ENCODE peak calls at places on chromosomes 2 and 18, in six cellular contexts. C is H54, B is lower leg skin, S is body of pancreas, X is Peyer's patch, L is vagina. W is an unnamed sample.
A peak's percentile ranks its signal among the peaks of the same experiment; 100 is the strongest.

GRCh38 chr2:239944706-239945551 is 80.2 kb downstream of the NDUFA10 start:
- DNase-seq in C (no peak), B (peak; percentile 84), S (peak; percentile 9), X (peak; percentile 63), L (no peak), W (peak; percentile 13)

GRCh38 chr18:12377556-12378553 is 828 bp upstream of the AFG3L2 start:
- DNase-seq in C (peak; percentile 92), B (peak; percentile 65), S (no peak), X (peak; percentile 42), L (no peak), W (no peak)

GRCh38 chr2:86314125-86314524 is 23.3 kb downstream of the REEP1 start:
- DNase-seq in C (no peak), B (peak; percentile 65), S (no peak), X (no peak), L (no peak), W (no peak)

GRCh38 chr2:100178085-100178788 is 35.8 kb upstream of the AFF3 start:
- DNase-seq in C (peak; percentile 66), B (no peak), S (peak; percentile 22), X (peak; percentile 73), L (peak; percentile 55), W (no peak)

GRCh38 chr18:62744076-62744705 is 28.9 kb downstream of the PHLPP1 start:
- DNase-seq in C (no peak), B (no peak), S (no peak), X (no peak), L (no peak), W (no peak)

GRCh38 chr2:183505911-183506310 is 381.7 kb downstream of the NUP35 start:
- DNase-seq in C (no peak), B (no peak), S (no peak), X (no peak), L (no peak), W (no peak)

GRCh38 chr2:7035884-7036283 is 118.7 kb downstream of the RNF144A start:
- DNase-seq in C (no peak), B (no peak), S (no peak), X (no peak), L (no peak), W (no peak)

GRCh38 chr18:62329676-62330454 is 4.8 kb downstream of the TNFRSF11A start:
- DNase-seq in C (peak; percentile 41), B (no peak), S (peak; percentile 45), X (peak; percentile 66), L (no peak), W (no peak)

GRCh38 chr2:100268986-100269385 is 53.3 kb downstream of the LONRF2 start:
- DNase-seq in C (no peak), B (peak; percentile 37), S (no peak), X (no peak), L (no peak), W (no peak)

GRCh38 chr2:138364554-138365162 is 136.9 kb upstream of the SPOPL start:
- DNase-seq in C (peak; percentile 3), B (no peak), S (no peak), X (no peak), L (no peak), W (no peak)

GRCh38 chr18:68887410-68887809 is 89.5 kb downstream of the CCDC102B start:
- DNase-seq in C (no peak), B (no peak), S (no peak), X (no peak), L (no peak), W (no peak)

GRCh38 chr2:98539056-98539735 is 69.1 kb downstream of the COA5 start:
- DNase-seq in C (no peak), B (no peak), S (no peak), X (no peak), L (no peak), W (no peak)

GRCh38 chr2:172102159-172102857 is 392 bp downstream of the DLX2 start:
- DNase-seq in C (no peak), B (peak; percentile 87), S (no peak), X (no peak), L (no peak), W (no peak)

GRCh38 chr2:220090050-220090449 is 462.6 kb downstream of the SLC4A3 start:
- DNase-seq in C (no peak), B (no peak), S (no peak), X (no peak), L (no peak), W (no peak)

GRCh38 chr2:169276045-169276444 is 86.3 kb downstream of the LRP2 start:
- DNase-seq in C (no peak), B (no peak), S (no peak), X (no peak), L (no peak), W (no peak)

GRCh38 chr2:151156431-151156830 is 105.2 kb downstream of the RBM43 start:
- DNase-seq in C (no peak), B (no peak), S (no peak), X (no peak), L (no peak), W (no peak)

GRCh38 chr18:61286867-61287266 is 46.4 kb upstream of the CDH20 start:
- DNase-seq in C (no peak), B (no peak), S (no peak), X (no peak), L (no peak), W (no peak)

GRCh38 chr2:236840215-236840614 is 245.5 kb upstream of the COPS8 start:
- DNase-seq in C (no peak), B (no peak), S (no peak), X (no peak), L (no peak), W (no peak)

GRCh38 chr2:74198461-74199274 is at the start of gene MTHFD2:
- DNase-seq in C (peak; percentile 82), B (peak; percentile 97), S (peak; percentile 96), X (peak; percentile 97), L (no peak), W (peak; percentile 88)
- TF ChIP-seq POLR2A in C (peak; percentile 98), B (no peak), S (peak; percentile 70), X (peak; percentile 86), L (peak; percentile 58), W (peak; percentile 29)

DNA sequence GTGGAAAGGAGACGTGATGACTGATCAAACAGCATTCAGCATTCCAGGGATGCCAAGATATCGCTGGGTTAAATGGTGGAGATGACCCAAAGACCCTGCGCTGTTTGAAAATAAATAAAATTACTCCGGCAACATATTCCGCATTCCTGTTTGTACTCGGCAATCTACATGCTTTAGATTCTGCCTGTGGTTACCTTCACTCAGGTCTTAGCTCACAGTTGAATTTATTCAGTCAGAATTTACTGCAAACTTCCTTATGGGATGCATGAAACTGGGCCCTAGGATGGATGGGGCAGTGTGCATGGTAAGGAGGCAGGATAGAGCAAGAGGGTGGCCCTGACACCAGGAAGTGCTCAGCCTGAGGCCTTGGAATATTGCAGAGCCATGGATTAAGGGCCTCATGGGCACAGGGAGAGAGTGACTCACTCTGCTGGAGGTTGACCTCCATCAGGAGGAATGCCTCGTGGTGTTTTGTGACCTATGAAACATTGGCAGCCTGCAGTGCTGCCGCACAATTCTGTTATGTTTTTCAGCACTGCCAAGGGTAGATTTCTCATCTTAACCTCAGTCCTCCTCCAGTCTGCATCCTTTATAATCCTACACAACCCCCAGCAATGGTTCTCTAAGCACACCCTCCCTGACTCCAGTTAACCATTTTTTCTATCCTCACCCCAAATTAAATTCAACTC is 321.4 kb downstream of the IRS1 start:
- DNase-seq in C (peak; percentile 51), B (no peak), S (peak; percentile 47), X (peak; percentile 85), L (no peak), W (peak; percentile 53)
- TF ChIP-seq POLR2A in C (no peak), B (no peak), S (no peak), X (no peak), L (no peak), W (no peak)

GRCh38 chr2:96538487-96539214 is 2.1 kb downstream of the ARID5A start:
- DNase-seq in C (no peak), B (peak; percentile 98), S (peak; percentile 58), X (peak; percentile 97), L (no peak), W (peak; percentile 80)
- TF ChIP-seq POLR2A in C (no peak), B (no peak), S (no peak), X (peak; percentile 57), L (peak; percentile 43), W (peak; percentile 68)

DNA sequence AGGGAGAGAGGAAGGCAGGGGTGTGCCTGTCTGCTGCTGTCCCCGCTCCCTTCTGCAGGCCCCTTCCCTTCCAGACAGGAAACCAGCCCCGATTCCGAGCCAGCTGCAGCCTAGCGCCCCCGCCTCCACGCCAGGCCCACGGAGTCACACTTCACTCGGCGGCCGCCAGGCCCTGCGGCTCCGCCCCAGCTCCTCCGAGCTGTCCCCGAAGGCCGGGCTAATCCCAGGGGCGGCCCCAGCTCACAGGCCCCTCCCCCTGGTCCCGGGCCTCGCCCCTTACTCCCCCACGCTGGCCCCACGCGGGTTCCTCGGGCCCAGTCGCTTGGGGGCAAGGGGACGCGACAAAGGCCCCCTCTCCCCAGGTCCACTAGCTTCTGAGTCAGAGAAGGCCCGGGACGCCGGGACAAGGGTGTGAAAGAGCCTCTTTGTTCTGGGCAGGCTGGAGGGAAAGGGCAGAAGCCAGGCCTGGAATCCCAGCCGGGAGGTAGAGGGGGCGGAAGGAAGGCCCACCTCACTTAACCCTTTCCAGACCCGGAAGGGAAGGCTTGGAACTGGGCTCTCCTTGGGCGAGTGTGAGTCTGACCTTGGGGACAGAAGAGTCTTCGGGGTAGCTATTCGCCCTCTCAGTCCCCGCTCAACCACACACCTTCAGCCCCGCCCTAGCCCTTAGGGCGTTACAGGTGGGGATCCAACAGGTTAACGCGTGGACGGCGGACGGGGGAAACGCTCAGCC is 1.2 kb downstream of the RTKN start:
- DNase-seq in C (peak; percentile 98), B (peak; percentile 97), S (peak; percentile 90), X (peak; percentile 90), L (no peak), W (peak; percentile 58)
- TF ChIP-seq POLR2A in C (peak; percentile 69), B (no peak), S (peak; percentile 68), X (no peak), L (peak; percentile 42), W (peak; percentile 46)

GRCh38 chr2:188819011-188819410 is 155.2 kb upstream of the COL3A1 start:
- DNase-seq in C (no peak), B (no peak), S (no peak), X (no peak), L (no peak), W (no peak)
- TF ChIP-seq POLR2A in C (no peak), B (no peak), S (no peak), X (no peak), L (no peak), W (no peak)

GRCh38 chr18:7566587-7567486 is at the start of gene PTPRM:
- DNase-seq in C (peak; percentile 65), B (peak; percentile 98), S (peak; percentile 83), X (peak; percentile 81), L (no peak), W (peak; percentile 86)
- TF ChIP-seq POLR2A in C (peak; percentile 63), B (no peak), S (peak; percentile 85), X (no peak), L (peak; percentile 80), W (peak; percentile 93)

W was measured in uterus.